ENCODE peak calls at places on chromosomes 11 and 22, in eight cellular contexts. One of them, this sample, is unnamed.

GRCh38 chr22:24424001-24424900 is 3.1 kb upstream of the ADORA2A start:
- DNase-seq in NCI-H2029: no peak
- DNase-seq in astrocyte of the hippocampus: no peak
- DNase-seq in HFFc6: no peak
- DNase-seq in amniotic epithelial cell: no peak
- DNase-seq in PC-9: no peak
- DNase-seq in mucosa of descending colon: no peak
- DNase-seq in AG10803: no peak
- DNase-seq in this sample: no peak

GRCh38 chr11:129012880-129013279 is 70.2 kb upstream of the TP53AIP1 start:
- DNase-seq in NCI-H2029: no peak
- DNase-seq in astrocyte of the hippocampus: no peak
- DNase-seq in HFFc6: no peak
- DNase-seq in amniotic epithelial cell: no peak
- DNase-seq in PC-9: no peak
- DNase-seq in mucosa of descending colon: peak; percentile 51
- DNase-seq in AG10803: no peak
- DNase-seq in this sample: no peak

GRCh38 chr11:57275582-57275981 is 38.5 kb upstream of the APLNR start:
- DNase-seq in NCI-H2029: no peak
- DNase-seq in astrocyte of the hippocampus: no peak
- DNase-seq in HFFc6: no peak
- DNase-seq in amniotic epithelial cell: no peak
- DNase-seq in PC-9: no peak
- DNase-seq in mucosa of descending colon: no peak
- DNase-seq in AG10803: no peak
- DNase-seq in this sample: no peak

GRCh38 chr22:50270302-50271010 is at the start of gene MAPK11:
- DNase-seq in NCI-H2029: peak; percentile 13
- DNase-seq in astrocyte of the hippocampus: peak; percentile 88
- DNase-seq in HFFc6: peak; percentile 63
- DNase-seq in amniotic epithelial cell: peak; percentile 64
- DNase-seq in PC-9: peak; percentile 73
- DNase-seq in mucosa of descending colon: peak; percentile 73
- DNase-seq in AG10803: peak; percentile 68
- DNase-seq in this sample: peak; percentile 72

GRCh38 chr11:118338637-118339061 is 3.9 kb downstream of the CD3D start:
- DNase-seq in NCI-H2029: no peak
- DNase-seq in astrocyte of the hippocampus: no peak
- DNase-seq in HFFc6: no peak
- DNase-seq in amniotic epithelial cell: no peak
- DNase-seq in PC-9: no peak
- DNase-seq in mucosa of descending colon: peak; percentile 68
- DNase-seq in AG10803: no peak
- DNase-seq in this sample: no peak

GRCh38 chr22:19152942-19153883 is 3.1 kb upstream of the GSC2 start:
- DNase-seq in NCI-H2029: no peak
- DNase-seq in astrocyte of the hippocampus: no peak
- DNase-seq in HFFc6: no peak
- DNase-seq in amniotic epithelial cell: no peak
- DNase-seq in PC-9: no peak
- DNase-seq in mucosa of descending colon: no peak
- DNase-seq in AG10803: no peak
- DNase-seq in this sample: no peak

GRCh38 chr11:2826679-2827056 is 58.9 kb downstream of the CDKN1C start:
- DNase-seq in NCI-H2029: no peak
- DNase-seq in astrocyte of the hippocampus: peak; percentile 28
- DNase-seq in HFFc6: no peak
- DNase-seq in amniotic epithelial cell: no peak
- DNase-seq in PC-9: no peak
- DNase-seq in mucosa of descending colon: no peak
- DNase-seq in AG10803: no peak
- DNase-seq in this sample: no peak

GRCh38 chr11:3824714-3825472 is 15.9 kb downstream of the RHOG start:
- DNase-seq in NCI-H2029: peak; percentile 18
- DNase-seq in astrocyte of the hippocampus: peak; percentile 37
- DNase-seq in HFFc6: no peak
- DNase-seq in amniotic epithelial cell: peak; percentile 55
- DNase-seq in PC-9: no peak
- DNase-seq in mucosa of descending colon: peak; percentile 73
- DNase-seq in AG10803: no peak
- DNase-seq in this sample: peak; percentile 77

GRCh38 chr11:32071811-32072210 is 19.1 kb upstream of the RCN1 start:
- DNase-seq in NCI-H2029: no peak
- DNase-seq in astrocyte of the hippocampus: peak; percentile 88
- DNase-seq in HFFc6: peak; percentile 76
- DNase-seq in amniotic epithelial cell: peak; percentile 77
- DNase-seq in PC-9: peak; percentile 81
- DNase-seq in mucosa of descending colon: no peak
- DNase-seq in AG10803: peak; percentile 75
- DNase-seq in this sample: no peak

GRCh38 chr11:21121991-21122390 is 452.6 kb downstream of the NELL1 start:
- DNase-seq in NCI-H2029: no peak
- DNase-seq in astrocyte of the hippocampus: no peak
- DNase-seq in HFFc6: no peak
- DNase-seq in amniotic epithelial cell: no peak
- DNase-seq in PC-9: no peak
- DNase-seq in mucosa of descending colon: no peak
- DNase-seq in AG10803: no peak
- DNase-seq in this sample: no peak

GRCh38 chr11:72724021-72724561 is 28.1 kb downstream of the ARAP1 start:
- DNase-seq in NCI-H2029: no peak
- DNase-seq in astrocyte of the hippocampus: no peak
- DNase-seq in HFFc6: no peak
- DNase-seq in amniotic epithelial cell: no peak
- DNase-seq in PC-9: no peak
- DNase-seq in mucosa of descending colon: no peak
- DNase-seq in AG10803: no peak
- DNase-seq in this sample: no peak

GRCh38 chr22:26550498-26551033 is 38.3 kb upstream of the TFIP11 start:
- DNase-seq in NCI-H2029: no peak
- DNase-seq in astrocyte of the hippocampus: peak; percentile 97
- DNase-seq in HFFc6: peak; percentile 89
- DNase-seq in amniotic epithelial cell: peak; percentile 86
- DNase-seq in PC-9: no peak
- DNase-seq in mucosa of descending colon: no peak
- DNase-seq in AG10803: peak; percentile 95
- DNase-seq in this sample: peak; percentile 77

GRCh38 chr11:93775289-93775688 is 8.8 kb upstream of the MED17 start:
- DNase-seq in NCI-H2029: no peak
- DNase-seq in astrocyte of the hippocampus: no peak
- DNase-seq in HFFc6: no peak
- DNase-seq in amniotic epithelial cell: no peak
- DNase-seq in PC-9: no peak
- DNase-seq in mucosa of descending colon: peak; percentile 16
- DNase-seq in AG10803: no peak
- DNase-seq in this sample: no peak

GRCh38 chr11:18540207-18541009 is 13.7 kb upstream of the TSG101 start:
- DNase-seq in NCI-H2029: no peak
- DNase-seq in astrocyte of the hippocampus: peak; percentile 25
- DNase-seq in HFFc6: peak; percentile 21
- DNase-seq in amniotic epithelial cell: peak; percentile 26
- DNase-seq in PC-9: peak; percentile 51
- DNase-seq in mucosa of descending colon: no peak
- DNase-seq in AG10803: no peak
- DNase-seq in this sample: no peak

GRCh38 chr11:69152748-69153446 is 2.8 kb upstream of the SMIM38 start:
- DNase-seq in NCI-H2029: no peak
- DNase-seq in astrocyte of the hippocampus: peak; percentile 67
- DNase-seq in HFFc6: no peak
- DNase-seq in amniotic epithelial cell: no peak
- DNase-seq in PC-9: no peak
- DNase-seq in mucosa of descending colon: no peak
- DNase-seq in AG10803: no peak
- DNase-seq in this sample: no peak

GRCh38 chr11:1963864-1964263 is 16.7 kb downstream of the MRPL23 start:
- DNase-seq in NCI-H2029: no peak
- DNase-seq in astrocyte of the hippocampus: no peak
- DNase-seq in HFFc6: no peak
- DNase-seq in amniotic epithelial cell: no peak
- DNase-seq in PC-9: no peak
- DNase-seq in mucosa of descending colon: no peak
- DNase-seq in AG10803: no peak
- DNase-seq in this sample: no peak

GRCh38 chr11:79264284-79264683 is 176.5 kb downstream of the TENM4 start:
- DNase-seq in NCI-H2029: peak; percentile 15
- DNase-seq in astrocyte of the hippocampus: peak; percentile 55
- DNase-seq in HFFc6: no peak
- DNase-seq in amniotic epithelial cell: peak; percentile 72
- DNase-seq in PC-9: no peak
- DNase-seq in mucosa of descending colon: no peak
- DNase-seq in AG10803: no peak
- DNase-seq in this sample: no peak

GRCh38 chr11:108302121-108302785 is 79.4 kb downstream of the ATM start:
- DNase-seq in NCI-H2029: no peak
- DNase-seq in astrocyte of the hippocampus: peak; percentile 49
- DNase-seq in HFFc6: peak; percentile 28
- DNase-seq in amniotic epithelial cell: peak; percentile 76
- DNase-seq in PC-9: no peak
- DNase-seq in mucosa of descending colon: no peak
- DNase-seq in AG10803: peak; percentile 40
- DNase-seq in this sample: no peak

GRCh38 chr22:35454416-35455054 is 54.6 kb downstream of the MCM5 start:
- DNase-seq in NCI-H2029: no peak
- DNase-seq in astrocyte of the hippocampus: no peak
- DNase-seq in HFFc6: no peak
- DNase-seq in amniotic epithelial cell: no peak
- DNase-seq in PC-9: no peak
- DNase-seq in mucosa of descending colon: no peak
- DNase-seq in AG10803: no peak
- DNase-seq in this sample: no peak

GRCh38 chr11:65208785-65209710 is 27.3 kb downstream of the CAPN1 start:
- DNase-seq in NCI-H2029: no peak
- DNase-seq in astrocyte of the hippocampus: no peak
- DNase-seq in HFFc6: no peak
- DNase-seq in amniotic epithelial cell: no peak
- DNase-seq in PC-9: peak; percentile 58
- DNase-seq in mucosa of descending colon: peak; percentile 55
- DNase-seq in AG10803: no peak
- DNase-seq in this sample: no peak

GRCh38 chr11:75554258-75555022 is 7.6 kb upstream of the SERPINH1 start:
- DNase-seq in NCI-H2029: peak; percentile 58
- DNase-seq in astrocyte of the hippocampus: peak; percentile 97
- DNase-seq in HFFc6: peak; percentile 95
- DNase-seq in amniotic epithelial cell: peak; percentile 100
- DNase-seq in PC-9: no peak
- DNase-seq in mucosa of descending colon: peak; percentile 71
- DNase-seq in AG10803: peak; percentile 100
- DNase-seq in this sample: no peak

GRCh38 chr11:17479284-17480214 is 2.9 kb upstream of the ABCC8 start:
- DNase-seq in NCI-H2029: peak; percentile 18
- DNase-seq in astrocyte of the hippocampus: peak; percentile 51
- DNase-seq in HFFc6: no peak
- DNase-seq in amniotic epithelial cell: peak; percentile 22
- DNase-seq in PC-9: no peak
- DNase-seq in mucosa of descending colon: peak; percentile 78
- DNase-seq in AG10803: no peak
- DNase-seq in this sample: peak; percentile 60

GRCh38 chr11:69333149-69333710 is 39.3 kb downstream of the MYEOV start:
- DNase-seq in NCI-H2029: no peak
- DNase-seq in astrocyte of the hippocampus: no peak
- DNase-seq in HFFc6: no peak
- DNase-seq in amniotic epithelial cell: no peak
- DNase-seq in PC-9: no peak
- DNase-seq in mucosa of descending colon: no peak
- DNase-seq in AG10803: no peak
- DNase-seq in this sample: peak; percentile 2

GRCh38 chr22:36347094-36347493 is 40.7 kb downstream of the MYH9 start:
- DNase-seq in NCI-H2029: no peak
- DNase-seq in astrocyte of the hippocampus: no peak
- DNase-seq in HFFc6: no peak
- DNase-seq in amniotic epithelial cell: no peak
- DNase-seq in PC-9: no peak
- DNase-seq in mucosa of descending colon: no peak
- DNase-seq in AG10803: no peak
- DNase-seq in this sample: no peak